ENCODE peak calls at places on chromosomes 3 and 15, in six cellular contexts. A, L, J, O, G and F are unnamed samples.
A peak's percentile ranks its signal among the peaks of the same experiment; 100 is the strongest.

GRCh38 chr3:170440346-170440745 is 21.7 kb downstream of the CLDN11 start:
- DNase-seq in L (peak; percentile 76), A (peak; percentile 54), J (no peak), G (no peak), O (no peak), F (no peak)

GRCh38 chr3:15279671-15280402 is 52.5 kb downstream of the SH3BP5 start:
- DNase-seq in L (no peak), O (no peak), G (no peak), A (no peak), J (no peak), F (no peak)

GRCh38 chr15:42494998-42495360 is 455 bp upstream of the SNAP23 start:
- DNase-seq in A (peak; percentile 81), J (peak; percentile 36), G (peak; percentile 11), O (no peak), L (peak; percentile 62), F (peak; percentile 18)

GRCh38 chr15:74369084-74369745 is 1.8 kb upstream of the CYP11A1 start:
- DNase-seq in G (no peak), J (no peak), O (no peak), L (no peak), A (no peak), F (no peak)

GRCh38 chr3:195286115-195286872 is 15.3 kb upstream of the XXYLT1 start:
- DNase-seq in A (peak; percentile 67), J (no peak), L (peak; percentile 55), G (no peak), O (no peak), F (no peak)

GRCh38 chr3:24579008-24579407 is 84.4 kb upstream of the THRB start:
- DNase-seq in G (no peak), A (no peak), J (no peak), L (no peak), O (peak; percentile 46), F (no peak)

GRCh38 chr3:150180349-150180748 is 209.7 kb upstream of the PFN2 start:
- DNase-seq in G (no peak), O (no peak), A (peak; percentile 92), L (no peak), J (no peak), F (no peak)

GRCh38 chr3:196144383-196145105 is 62.7 kb upstream of the TFRC start:
- DNase-seq in L (peak; percentile 47), A (peak; percentile 90), G (no peak), O (no peak), J (no peak), F (peak; percentile 44)

GRCh38 chr3:98290916-98291315 is 8.6 kb downstream of the OR5H2 start:
- DNase-seq in A (no peak), O (no peak), G (no peak), L (no peak), J (no peak), F (no peak)